ENCODE peak calls at places on chromosomes 3 and 15, in five cellular contexts. C, H, U, O and T are unnamed samples.

GRCh38 chr3:54936561-54936960 is 8.7 kb upstream of the LRTM1 start:
- DNase-seq in C (no peak), H (no peak), U (no peak), O (no peak), T (no peak)

GRCh38 chr3:25385807-25386512 is 42.1 kb upstream of the RARB start:
- DNase-seq in C (no peak), H (no peak), U (no peak), O (no peak), T (no peak)

GRCh38 chr3:185688808-185689207 is 102.7 kb downstream of the SENP2 start:
- DNase-seq in C (no peak), H (peak), U (no peak), O (peak), T (no peak)

GRCh38 chr15:25850154-25851111 is 12.7 kb downstream of the ATP10A start:
- DNase-seq in C (peak), H (peak), U (peak), O (peak), T (peak)

GRCh38 chr15:40793216-40793989 is 13.5 kb upstream of the ZFYVE19 start:
- DNase-seq in C (no peak), H (peak), U (no peak), O (peak), T (no peak)

GRCh38 chr15:27414168-27414870 is 443.3 kb downstream of the GABRG3 start:
- DNase-seq in C (no peak), H (no peak), U (no peak), O (no peak), T (no peak)

GRCh38 chr15:52651114-52651513 is 28.1 kb downstream of the ATOSA start:
- DNase-seq in C (no peak), H (no peak), U (no peak), O (no peak), T (no peak)

GRCh38 chr3:5122741-5123706 is 932 bp downstream of the ARL8B start:
- DNase-seq in C (peak), H (peak), U (no peak), O (peak), T (peak)

GRCh38 chr3:47347217-47347801 is 33.5 kb upstream of the PTPN23 start:
- DNase-seq in C (no peak), H (no peak), U (no peak), O (peak), T (peak)

GRCh38 chr15:99123706-99124451 is 19.0 kb downstream of the SYNM start:
- DNase-seq in C (peak), H (peak), U (no peak), O (peak), T (no peak)

GRCh38 chr3:141102372-141102771 is 51.2 kb downstream of the SPSB4 start:
- DNase-seq in C (no peak), H (no peak), U (no peak), O (no peak), T (no peak)

GRCh38 chr15:75228787-75229186 is 27.1 kb downstream of the C15orf39 start:
- DNase-seq in C (no peak), H (no peak), U (no peak), O (no peak), T (no peak)

GRCh38 chr3:189099505-189100290 is 72.1 kb upstream of the TPRG1 start:
- DNase-seq in C (no peak), H (no peak), U (no peak), O (no peak), T (no peak)

GRCh38 chr3:90184861-90185260 is 1077.4 kb downstream of the EPHA3 start:
- DNase-seq in C (no peak), H (no peak), U (no peak), O (peak), T (no peak)

GRCh38 chr15:95994418-95994817 is 336.1 kb upstream of the NR2F2 start:
- DNase-seq in C (no peak), H (no peak), U (no peak), O (peak), T (no peak)

GRCh38 chr3:82078246-82078645 is 316.8 kb upstream of the GBE1 start:
- DNase-seq in C (no peak), H (no peak), U (no peak), O (no peak), T (no peak)

GRCh38 chr3:193830791-193831191 is 237.8 kb downstream of the OPA1 start:
- DNase-seq in C (no peak), H (no peak), U (no peak), O (no peak), T (no peak)

GRCh38 chr3:101925564-101925963 is 76.2 kb downstream of the NFKBIZ start:
- DNase-seq in C (no peak), H (no peak), U (no peak), O (no peak), T (no peak)

GRCh38 chr15:90342655-90343054 is 9.4 kb upstream of the ZNF774 start:
- DNase-seq in C (no peak), H (no peak), U (no peak), O (no peak), T (no peak)

GRCh38 chr3:124467980-124468902 is 262.0 kb upstream of the UMPS start:
- DNase-seq in C (peak), H (peak), U (no peak), O (peak), T (peak)

GRCh38 chr15:96356494-96357455 is 26.3 kb downstream of the NR2F2 start:
- DNase-seq in C (peak), H (peak), U (peak), O (peak), T (peak)

GRCh38 chr15:78415284-78415683 is 22.7 kb upstream of the IREB2 start:
- DNase-seq in C (no peak), H (no peak), U (no peak), O (no peak), T (no peak)

GRCh38 chr3:131218196-131218595 is 163.4 kb upstream of the NUDT16 start:
- DNase-seq in C (no peak), H (no peak), U (no peak), O (peak), T (no peak)

GRCh38 chr3:152380048-152380447 is 111.3 kb downstream of the MBNL1 start:
- DNase-seq in C (no peak), H (no peak), U (no peak), O (no peak), T (no peak)

GRCh38 chr3:56915969-56916586 is 114.3 kb upstream of the ARHGEF3 start:
- DNase-seq in C (peak), H (peak), U (peak), O (no peak), T (peak)

GRCh38 chr15:27358751-27359434 is 387.9 kb downstream of the GABRG3 start:
- DNase-seq in C (peak), H (no peak), U (no peak), O (no peak), T (no peak)

GRCh38 chr3:46733026-46733800 is 15.5 kb upstream of the PRSS50 start:
- DNase-seq in C (no peak), H (no peak), U (no peak), O (no peak), T (no peak)

GRCh38 chr15:49380912-49381311 is 42.1 kb upstream of the FGF7 start:
- DNase-seq in C (no peak), H (no peak), U (no peak), O (peak), T (no peak)

GRCh38 chr15:69279636-69280035 is 19.1 kb upstream of the PAQR5 start:
- DNase-seq in C (no peak), H (no peak), U (no peak), O (no peak), T (no peak)

GRCh38 chr3:140686128-140686527 is 8.3 kb downstream of the TRIM42 start:
- DNase-seq in C (no peak), H (no peak), U (no peak), O (no peak), T (no peak)

GRCh38 chr3:155701882-155702465 is 42.9 kb downstream of the PLCH1 start:
- DNase-seq in C (peak), H (no peak), U (no peak), O (peak), T (peak)

GRCh38 chr3:152021951-152022461 is 148.6 kb downstream of the SUCNR1 start:
- DNase-seq in C (no peak), H (no peak), U (no peak), O (peak), T (no peak)

GRCh38 chr3:9902372-9903237 is at the start of gene IL17RE:
- DNase-seq in C (no peak), H (peak), U (no peak), O (no peak), T (no peak)

GRCh38 chr15:66921319-66921718 is 144.1 kb upstream of the SMAD3 start:
- DNase-seq in C (no peak), H (peak), U (no peak), O (no peak), T (no peak)

GRCh38 chr15:63392355-63393009 is 10.8 kb upstream of the CA12 start:
- DNase-seq in C (no peak), H (no peak), U (no peak), O (no peak), T (no peak)

GRCh38 chr3:194365978-194366490 is 3.5 kb downstream of the LRRC15 start:
- DNase-seq in C (no peak), H (no peak), U (no peak), O (no peak), T (no peak)

GRCh38 chr3:78917541-78917940 is 850.3 kb downstream of the ROBO1 start:
- DNase-seq in C (no peak), H (no peak), U (no peak), O (no peak), T (no peak)

GRCh38 chr15:42712584-42712983 is 24.3 kb downstream of the CDAN1 start:
- DNase-seq in C (no peak), H (peak), U (no peak), O (no peak), T (no peak)

GRCh38 chr3:195896361-195897080 is 11.8 kb downstream of the TNK2 start:
- DNase-seq in C (no peak), H (no peak), U (no peak), O (peak), T (no peak)

GRCh38 chr3:123636431-123636841 is 51.6 kb upstream of the HACD2 start:
- DNase-seq in C (peak), H (no peak), U (no peak), O (no peak), T (no peak)

GRCh38 chr3:170418422-170419300 is at the start of gene CLDN11:
- DNase-seq in C (peak), H (no peak), U (no peak), O (peak), T (peak)
- TF ChIP-seq CTCF in C (no peak), H (no peak), U (no peak), O (peak), T (no peak)

GRCh38 chr3:17478673-17479072 is 263.8 kb downstream of the TBC1D5 start:
- DNase-seq in C (no peak), H (no peak), U (no peak), O (peak), T (no peak)

GRCh38 chr3:17469520-17469919 is 272.9 kb downstream of the TBC1D5 start:
- DNase-seq in C (no peak), H (no peak), U (no peak), O (no peak), T (no peak)

GRCh38 chr3:17469954-17470353 is 272.5 kb downstream of the TBC1D5 start:
- DNase-seq in C (no peak), H (no peak), U (no peak), O (no peak), T (no peak)

DNA sequence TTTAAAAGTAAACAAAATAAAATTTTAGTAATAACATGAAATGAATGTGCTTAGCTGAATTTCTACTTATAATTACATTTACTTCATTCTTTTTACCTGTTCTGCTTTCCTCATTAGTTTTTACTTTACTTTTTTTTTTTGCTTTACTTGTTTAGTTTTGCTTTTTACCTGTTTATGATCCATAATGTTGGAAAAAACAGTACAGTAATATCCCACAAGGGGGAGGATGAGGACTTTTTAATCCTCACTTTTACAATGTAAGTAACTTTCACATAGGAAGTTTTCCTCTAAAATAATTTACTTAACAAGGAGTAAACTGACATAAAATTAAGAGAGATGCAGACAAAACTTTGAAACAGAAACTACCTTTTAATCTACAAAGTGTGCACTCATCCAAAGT is 268.7 kb downstream of the TBC1D5 start:
- DNase-seq in C (no peak), H (no peak), U (no peak), O (peak), T (no peak)
- TF ChIP-seq CTCF in C (no peak), H (no peak), U (no peak), O (peak), T (no peak)

GRCh38 chr3:114597012-114597411 is 303.2 kb downstream of the TIGIT start:
- DNase-seq in C (no peak), H (no peak), U (no peak), O (no peak), T (no peak)
- TF ChIP-seq CTCF in C (no peak), H (no peak), U (no peak), O (peak), T (no peak)

GRCh38 chr3:65889707-65890099 is 149.0 kb downstream of the MAGI1 start:
- DNase-seq in C (no peak), H (no peak), U (no peak), O (no peak), T (no peak)
- TF ChIP-seq CTCF in C (no peak), H (no peak), U (no peak), O (no peak), T (no peak)

GRCh38 chr3:139441656-139442055 is 34.7 kb downstream of the RBP2 start:
- DNase-seq in C (no peak), H (no peak), U (no peak), O (no peak), T (no peak)
- TF ChIP-seq CTCF in C (no peak), H (no peak), U (no peak), O (no peak), T (no peak)

GRCh38 chr3:196998966-196999760 is 30.5 kb downstream of the MELTF start:
- DNase-seq in C (no peak), H (no peak), U (no peak), O (no peak), T (no peak)
- TF ChIP-seq CTCF in C (no peak), H (no peak), U (no peak), O (no peak), T (no peak)

DNA sequence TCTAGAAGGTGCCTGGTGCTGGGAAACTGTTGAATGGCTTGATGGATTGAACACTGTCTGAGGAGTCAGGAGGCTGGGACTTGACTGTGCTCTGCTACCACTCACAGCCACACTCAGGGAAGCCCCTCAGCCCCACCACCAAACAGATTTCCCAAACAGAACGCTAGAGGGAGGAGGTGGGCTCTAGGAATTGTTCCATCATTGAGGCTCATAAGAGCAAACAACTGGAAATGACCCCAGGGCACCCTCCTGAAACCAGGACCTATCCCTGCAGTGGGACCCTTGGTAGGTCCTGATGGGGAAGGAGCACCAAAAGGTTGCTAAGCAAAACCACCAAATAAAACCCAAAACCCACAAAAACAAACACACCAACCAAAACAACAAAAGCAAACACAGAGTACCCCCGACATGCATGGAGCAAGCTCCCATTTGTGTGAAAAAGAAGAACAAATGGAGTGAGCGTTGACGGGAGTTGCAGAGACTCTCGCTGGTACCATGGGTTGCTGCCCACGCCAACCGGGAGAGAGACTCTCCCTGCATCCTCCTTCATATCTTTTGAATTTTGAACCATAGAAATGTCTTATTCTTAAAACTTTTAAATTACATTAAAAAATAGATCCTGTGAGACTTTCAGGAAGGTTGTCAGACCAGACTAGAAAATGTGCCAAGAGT is 45.6 kb downstream of the ABTB1 start:
- DNase-seq in C (no peak), H (no peak), U (no peak), O (no peak), T (no peak)
- TF ChIP-seq CTCF in C (no peak), H (no peak), U (no peak), O (no peak), T (no peak)

GRCh38 chr3:134644731-134645514 is 5.9 kb downstream of the KY start:
- DNase-seq in C (no peak), H (no peak), U (no peak), O (no peak), T (no peak)

GRCh38 chr3:134643150-134643675 is 7.6 kb downstream of the KY start:
- DNase-seq in C (no peak), H (peak), U (no peak), O (no peak), T (no peak)

GRCh38 chr3:134647902-134648760 is 2.7 kb downstream of the KY start:
- DNase-seq in C (no peak), H (no peak), U (no peak), O (no peak), T (no peak)

GRCh38 chr3:134645515-134645914 is 5.3 kb downstream of the KY start:
- DNase-seq in C (no peak), H (no peak), U (no peak), O (no peak), T (no peak)

DNA sequence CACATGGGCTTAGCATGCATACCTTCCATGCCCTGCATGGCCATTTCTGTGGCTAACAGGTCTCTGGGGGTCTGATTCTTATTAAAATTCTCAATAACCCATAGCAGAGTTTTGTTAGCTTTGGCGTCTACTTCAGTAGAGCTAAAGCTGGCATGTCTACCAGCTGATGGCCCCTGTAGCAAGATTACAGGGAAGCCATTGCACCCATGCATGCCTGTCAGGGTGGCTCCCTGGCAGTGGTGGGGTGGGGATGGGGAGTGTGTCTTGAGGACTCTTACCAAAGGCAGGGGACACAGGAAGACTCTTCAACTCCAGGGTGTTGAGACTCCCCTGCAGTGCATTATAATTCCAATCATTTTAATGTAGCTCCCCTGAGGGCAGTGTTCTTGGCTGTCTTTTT is 4.7 kb downstream of the KY start:
- DNase-seq in C (no peak), H (no peak), U (no peak), O (no peak), T (no peak)
- TF ChIP-seq CTCF in C (no peak), H (no peak), U (no peak), O (no peak), T (no peak)